ENCODE peak calls at places on chromosomes 4 and X, in four cellular contexts. U is activated CD8-positive, alpha-beta memory T cell treated with anti-CD3 and anti-CD28 coated beads, Interleukin-2, amount 50 U/mL, for 4 hours; D is thoracic aorta; P is Jurkat, Clone E6-1. B is an unnamed sample.

GRCh38 chr4:8791609-8792008 is 80.0 kb downstream of the HMX1 start:
- DNase-seq in U (no peak), P (no peak), D (no peak), B (no peak)

GRCh38 chrX:65920620-65921019 is 119.3 kb downstream of the VSIG4 start:
- DNase-seq in U (no peak), D (no peak), P (no peak), B (no peak)

GRCh38 chrX:133454525-133455323 is 39.4 kb upstream of the GPC4 start:
- DNase-seq in U (no peak), P (no peak), D (no peak), B (no peak)

GRCh38 chr4:142826503-142827241 is 19.4 kb downstream of the INPP4B start:
- DNase-seq in U (no peak), D (no peak), P (no peak), B (no peak)

GRCh38 chr4:101104264-101105052 is 242.9 kb downstream of the PPP3CA start:
- DNase-seq in P (peak; percentile 7), U (no peak), D (no peak), B (no peak)

GRCh38 chr4:143986173-143986572 is 33.0 kb downstream of the GYPB start:
- DNase-seq in D (no peak), P (no peak), U (no peak), B (no peak)

GRCh38 chrX:24054182-24055042 is at the start of gene EIF2S3:
- DNase-seq in P (peak; percentile 95), D (peak; percentile 47), U (peak; percentile 90), B (peak; percentile 95)

GRCh38 chr4:37908488-37909343 is 17.8 kb downstream of the TBC1D1 start:
- DNase-seq in U (no peak), P (no peak), D (no peak), B (no peak)

GRCh38 chr4:15238720-15239119 is 189.1 kb upstream of the C1QTNF7 start:
- DNase-seq in P (no peak), D (no peak), U (no peak), B (no peak)

GRCh38 chr4:53436251-53436650 is 58.8 kb downstream of the FIP1L1 start:
- DNase-seq in P (no peak), U (no peak), D (no peak), B (no peak)

GRCh38 chr4:23922535-23923115 is 32.8 kb upstream of the PPARGC1A start:
- DNase-seq in U (no peak), P (no peak), D (no peak), B (peak; percentile 34)

GRCh38 chrX:50114113-50114512 is 86.7 kb downstream of the AKAP4 start:
- DNase-seq in D (no peak), P (no peak), U (no peak), B (no peak)

GRCh38 chrX:29295987-29296680 is 708.9 kb downstream of the IL1RAPL1 start:
- DNase-seq in U (no peak), P (no peak), D (no peak), B (no peak)